ENCODE peak calls at places on chromosomes 3 and 15, in five cellular contexts. P is fibroblast of lung, F is lower lobe of right lung, Q is HCT116, N is mucosa of descending colon. R is an unnamed sample. For H3K36me3, the result is how much of the 10 kb centered on the place peaks cover.

GRCh38 chr3:16849240-16849639 is 35.5 kb upstream of the PLCL2 start:
- DNase-seq in P (peak), F (peak), Q (no peak), N (peak), R (no peak)

GRCh38 chr15:39969871-39970270 is 36.0 kb downstream of the EIF2AK4 start:
- DNase-seq in P (peak), F (peak), Q (peak), N (peak), R (peak)

GRCh38 chr3:149432149-149432548 is 42.3 kb upstream of the TM4SF4 start:
- DNase-seq in P (no peak), F (no peak), Q (no peak), N (no peak), R (no peak)

GRCh38 chr15:66595332-66595731 is 29.5 kb upstream of the LCTL start:
- DNase-seq in P (no peak), F (no peak), Q (no peak), N (no peak), R (no peak)

GRCh38 chr15:83061680-83062079 is 5.4 kb downstream of the BTBD1 start:
- DNase-seq in P (peak), F (no peak), Q (no peak), N (no peak), R (peak)

GRCh38 chr3:151282921-151283320 is 4.6 kb upstream of the P2RY14 start:
- DNase-seq in P (peak), F (no peak), Q (peak), N (no peak), R (no peak)

GRCh38 chr3:146581080-146581601 is 24.0 kb downstream of the PLSCR5 start:
- DNase-seq in P (no peak), F (no peak), Q (no peak), N (no peak), R (no peak)

GRCh38 chr15:88447206-88447605 is 20.0 kb downstream of the MRPL46 start:
- DNase-seq in P (peak), F (no peak), Q (no peak), N (no peak), R (no peak)

GRCh38 chr15:74312445-74313007 is 54.9 kb downstream of the CYP11A1 start:
- DNase-seq in P (no peak), F (no peak), Q (no peak), N (no peak), R (no peak)

GRCh38 chr3:161599702-161600101 is 103.1 kb downstream of the OTOL1 start:
- DNase-seq in P (no peak), F (no peak), Q (no peak), N (no peak), R (no peak)

GRCh38 chr15:69119692-69120395 is 40.6 kb upstream of the GLCE start:
- DNase-seq in P (no peak), F (no peak), Q (no peak), N (no peak), R (no peak)

GRCh38 chr3:115709135-115709534 is 85.8 kb downstream of the GAP43 start:
- DNase-seq in P (no peak), F (no peak), Q (no peak), N (no peak), R (no peak)

GRCh38 chr3:67635257-67635656 is 19.2 kb downstream of the SUCLG2 start:
- DNase-seq in P (peak), F (no peak), Q (no peak), N (no peak), R (no peak)

GRCh38 chr15:23497710-23498111 is 50.7 kb upstream of the GOLGA6L2 start:
- DNase-seq in P (no peak), F (no peak), Q (no peak), N (peak), R (no peak)

GRCh38 chr15:34084086-34084485 is 17.6 kb downstream of the EMC7 start:
- DNase-seq in P (peak), F (no peak), Q (no peak), N (peak), R (no peak)

GRCh38 chr3:107988464-107989156 is 102.2 kb downstream of the CD47 start:
- DNase-seq in P (peak), F (peak), Q (no peak), N (peak), R (no peak)

GRCh38 chr3:13887746-13888300 is 8.0 kb upstream of the WNT7A start:
- DNase-seq in P (no peak), F (no peak), Q (no peak), N (no peak), R (no peak)

GRCh38 chr3:98812851-98813374 is 49.8 kb downstream of the ST3GAL6 start:
- DNase-seq in P (peak), F (peak), Q (no peak), N (no peak), R (no peak)

GRCh38 chr3:49630784-49631183 is 43.4 kb upstream of the APEH start:
- DNase-seq in P (no peak), F (no peak), Q (no peak), N (no peak), R (no peak)

GRCh38 chr3:7285502-7285901 is 424.6 kb downstream of the GRM7 start:
- DNase-seq in P (no peak), F (no peak), Q (peak), N (peak), R (no peak)

GRCh38 chr3:87335931-87336330 is 59.5 kb upstream of the POU1F1 start:
- DNase-seq in P (peak), F (no peak), Q (no peak), N (no peak), R (no peak)

GRCh38 chr3:170734043-170734736 is 135.8 kb downstream of the RPL22L1 start:
- DNase-seq in P (no peak), F (no peak), Q (no peak), N (no peak), R (no peak)

GRCh38 chr3:177069514-177070329 is 127.6 kb downstream of the TBL1XR1 start:
- DNase-seq in P (peak), F (no peak), Q (no peak), N (no peak), R (no peak)

GRCh38 chr3:48607519-48607918 is 1.9 kb downstream of the UQCRC1 start:
- DNase-seq in P (no peak), F (no peak), Q (no peak), N (peak), R (no peak)

GRCh38 chr15:94526071-94526689 is 294.8 kb downstream of the MCTP2 start:
- DNase-seq in P (no peak), F (no peak), Q (peak), N (no peak), R (no peak)

GRCh38 chr3:6679510-6679909 is 181.4 kb upstream of the GRM7 start:
- DNase-seq in P (no peak), F (no peak), Q (no peak), N (no peak), R (no peak)

GRCh38 chr15:75809986-75810750 is 33.1 kb upstream of the UBE2Q2 start:
- DNase-seq in P (peak), F (no peak), Q (peak), N (peak), R (no peak)

GRCh38 chr15:92883643-92884458 is 16.3 kb upstream of the CHD2 start:
- DNase-seq in P (peak), F (no peak), Q (no peak), N (no peak), R (no peak)

GRCh38 chr3:174548841-174549623 is 310.1 kb upstream of the NAALADL2 start:
- DNase-seq in P (no peak), F (no peak), Q (no peak), N (no peak), R (no peak)

GRCh38 chr15:57890351-57890750 is 175.2 kb downstream of the ALDH1A2 start:
- DNase-seq in P (peak), F (no peak), Q (no peak), N (no peak), R (no peak)

GRCh38 chr3:10515884-10516495 is 10.6 kb upstream of the ATP2B2 start:
- DNase-seq in P (no peak), F (no peak), Q (no peak), N (no peak), R (no peak)

GRCh38 chr15:43329222-43329959 is 982 bp downstream of the LCMT2 start:
- DNase-seq in P (no peak), F (no peak), Q (no peak), N (peak), R (no peak)

GRCh38 chr15:61037031-61037430 is 192.1 kb downstream of the RORA start:
- DNase-seq in P (peak), F (no peak), Q (no peak), N (no peak), R (no peak)

GRCh38 chr3:128385080-128385832 is 81.4 kb downstream of the DNAJB8 start:
- DNase-seq in P (peak), F (peak), Q (no peak), N (peak), R (peak)

GRCh38 chr15:44034334-44034733 is 160.7 kb downstream of the FRMD5 start:
- DNase-seq in P (peak), F (no peak), Q (no peak), N (no peak), R (no peak)

GRCh38 chr15:52576692-52577091 is 7.9 kb upstream of the ARPP19 start:
- DNase-seq in P (no peak), F (no peak), Q (no peak), N (no peak), R (no peak)

GRCh38 chr15:101024111-101024695 is 105.0 kb downstream of the LRRK1 start:
- DNase-seq in P (peak), F (no peak), Q (no peak), N (no peak), R (no peak)

GRCh38 chr3:194439915-194440550 is 41.0 kb upstream of the GP5 start:
- DNase-seq in P (no peak), F (no peak), Q (no peak), N (no peak), R (no peak)

GRCh38 chr3:194446172-194446571 is 40.6 kb downstream of the ATP13A3 start:
- DNase-seq in P (no peak), F (no peak), Q (no peak), N (no peak), R (no peak)

GRCh38 chr3:194443911-194444310 is 42.9 kb downstream of the ATP13A3 start:
- DNase-seq in P (no peak), F (no peak), Q (no peak), N (no peak), R (no peak)

GRCh38 chr3:194446754-194447153 is 40.0 kb downstream of the ATP13A3 start:
- DNase-seq in P (no peak), F (no peak), Q (no peak), N (no peak), R (no peak)

DNA sequence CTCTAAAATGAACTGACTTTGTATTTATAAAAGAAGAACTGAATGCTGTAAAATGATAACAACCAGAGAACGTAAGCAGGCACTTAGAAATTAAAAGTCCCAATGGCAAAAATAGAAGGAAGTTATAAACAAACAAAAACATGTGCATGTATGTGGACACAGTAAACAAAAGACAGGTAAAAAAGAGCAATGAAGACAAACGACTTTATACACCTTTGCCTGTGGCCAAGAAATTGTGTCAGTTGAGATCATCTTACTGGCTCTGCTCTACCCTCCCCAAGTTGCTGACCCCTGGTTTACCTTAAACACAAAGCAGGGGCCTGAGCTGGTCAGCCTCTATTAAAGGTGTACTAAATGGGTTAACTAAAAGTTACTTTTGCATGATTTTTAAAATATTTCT is 41.7 kb upstream of the GP5 start:
- DNase-seq in P (no peak), F (no peak), Q (no peak), N (no peak), R (no peak)
- H3K36me3 ChIP-seq in P (under half), F (half or more), Q (half or more), N (under half), R (under half)

GRCh38 chr3:130243808-130244207 is 101.7 kb upstream of the COL6A5 start:
- DNase-seq in P (no peak), F (no peak), Q (no peak), N (no peak), R (no peak)

DNA sequence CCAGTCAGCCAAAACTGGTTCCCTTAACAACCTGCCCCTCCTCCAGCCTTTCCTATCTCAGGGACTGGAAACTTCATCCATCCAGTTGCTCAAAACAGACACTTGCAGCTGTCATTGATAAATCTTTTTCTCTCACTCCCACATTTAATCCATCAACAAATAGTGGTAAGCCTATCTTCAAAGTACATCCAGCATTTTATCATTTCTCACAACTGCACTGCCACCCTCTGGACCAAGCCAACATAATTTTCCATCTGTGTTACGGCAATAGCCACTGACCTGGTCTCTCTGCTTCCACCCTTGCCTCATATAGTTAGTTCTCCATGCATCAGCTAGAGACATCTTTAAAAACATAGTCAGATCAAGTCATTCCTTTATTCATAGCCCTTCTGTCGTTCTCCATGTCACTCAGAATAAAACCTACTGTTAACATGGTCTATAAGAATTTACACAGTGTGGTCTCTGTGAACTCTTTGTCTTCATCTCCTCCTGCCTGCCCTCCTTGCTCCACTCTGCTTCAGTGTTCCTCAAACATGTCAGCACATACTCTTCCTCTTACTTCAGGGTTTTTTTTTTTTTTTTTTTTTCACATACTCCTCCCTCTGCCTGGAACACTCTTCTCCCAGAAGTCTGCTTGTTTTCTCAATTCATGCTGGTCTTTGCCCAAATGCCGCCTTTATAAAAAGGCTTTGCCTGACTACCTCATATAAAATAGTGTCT is 102.5 kb upstream of the COL6A5 start:
- DNase-seq in P (no peak), F (no peak), Q (no peak), N (peak), R (no peak)
- TF ChIP-seq CTCF in P (peak), F (peak), Q (no peak), N (no peak), R (no peak)

GRCh38 chr15:72271221-72271620 is 1.1 kb downstream of the PARP6 start:
- DNase-seq in P (no peak), F (no peak), Q (no peak), N (no peak), R (no peak)

GRCh38 chr15:72271895-72272212 is 500 bp downstream of the PARP6 start:
- DNase-seq in P (peak), F (no peak), Q (no peak), N (peak), R (no peak)

GRCh38 chr15:72272997-72273352 is 621 bp upstream of the PARP6 start:
- DNase-seq in P (no peak), F (no peak), Q (no peak), N (no peak), R (no peak)

GRCh38 chr15:72269739-72270138 is 2.6 kb downstream of the PARP6 start:
- DNase-seq in P (no peak), F (no peak), Q (no peak), N (no peak), R (no peak)

DNA sequence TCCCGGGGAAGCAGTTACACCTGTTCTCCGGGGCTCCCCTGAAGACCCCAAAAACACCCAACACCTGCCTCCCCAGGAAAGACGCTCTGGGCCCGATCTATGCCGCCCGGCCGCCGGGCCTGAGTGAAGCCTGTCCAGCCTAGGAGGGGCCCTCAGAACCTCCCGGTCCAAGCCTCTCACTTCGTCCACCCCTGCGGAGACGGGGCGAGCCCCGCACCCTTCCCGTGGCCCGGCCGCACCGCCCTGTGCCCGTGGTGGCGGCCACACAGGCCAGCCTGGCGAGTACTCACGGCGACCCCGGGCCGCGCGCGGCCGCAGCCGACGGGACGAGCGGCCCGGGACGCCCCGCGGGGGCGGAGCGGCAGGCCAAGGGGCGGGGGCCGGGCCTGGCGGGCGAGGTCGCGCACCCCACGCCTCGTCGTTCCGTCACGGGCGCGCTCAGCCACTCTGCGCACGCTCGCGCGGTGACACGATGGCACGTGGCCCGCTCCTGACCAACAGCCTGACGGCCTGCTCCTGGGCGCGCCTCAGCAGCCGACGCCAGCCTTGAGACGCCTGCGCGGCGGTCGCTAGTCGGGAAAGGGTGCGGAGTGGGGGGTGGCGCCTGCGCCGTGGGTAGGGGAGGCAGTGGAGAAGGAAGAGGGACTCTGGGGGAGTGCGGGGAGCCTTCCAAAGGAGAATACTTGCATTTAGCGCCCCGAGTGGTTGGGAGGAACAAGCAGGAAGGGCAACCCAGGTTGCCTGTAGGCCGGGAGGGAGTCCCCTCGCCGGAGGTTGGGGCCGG is at the start of gene PARP6:
- DNase-seq in P (peak), F (peak), Q (peak), N (peak), R (peak)
- H3K4me3 ChIP-seq in P (peak), F (peak), Q (peak), N (peak), R (peak)

GRCh38 chr3:57570878-57571277 is 14.8 kb downstream of the PDE12 start:
- DNase-seq in P (no peak), F (no peak), Q (no peak), N (no peak), R (no peak)
- H3K36me3 ChIP-seq in P (under half), F (half or more), Q (under half), N (under half), R (under half)

GRCh38 chr3:101674518-101674917 is 2.4 kb downstream of the ZBTB11 start:
- DNase-seq in P (no peak), F (no peak), Q (no peak), N (no peak), R (no peak)

GRCh38 chr3:101676765-101677435 is at the start of gene ZBTB11:
- DNase-seq in P (peak), F (peak), Q (peak), N (peak), R (peak)

GRCh38 chr3:101677436-101678286 is 729 bp upstream of the ZBTB11 start:
- DNase-seq in P (no peak), F (no peak), Q (no peak), N (peak), R (no peak)

GRCh38 chr3:101675709-101676218 is 1.2 kb downstream of the ZBTB11 start:
- DNase-seq in P (no peak), F (peak), Q (no peak), N (peak), R (no peak)

DNA sequence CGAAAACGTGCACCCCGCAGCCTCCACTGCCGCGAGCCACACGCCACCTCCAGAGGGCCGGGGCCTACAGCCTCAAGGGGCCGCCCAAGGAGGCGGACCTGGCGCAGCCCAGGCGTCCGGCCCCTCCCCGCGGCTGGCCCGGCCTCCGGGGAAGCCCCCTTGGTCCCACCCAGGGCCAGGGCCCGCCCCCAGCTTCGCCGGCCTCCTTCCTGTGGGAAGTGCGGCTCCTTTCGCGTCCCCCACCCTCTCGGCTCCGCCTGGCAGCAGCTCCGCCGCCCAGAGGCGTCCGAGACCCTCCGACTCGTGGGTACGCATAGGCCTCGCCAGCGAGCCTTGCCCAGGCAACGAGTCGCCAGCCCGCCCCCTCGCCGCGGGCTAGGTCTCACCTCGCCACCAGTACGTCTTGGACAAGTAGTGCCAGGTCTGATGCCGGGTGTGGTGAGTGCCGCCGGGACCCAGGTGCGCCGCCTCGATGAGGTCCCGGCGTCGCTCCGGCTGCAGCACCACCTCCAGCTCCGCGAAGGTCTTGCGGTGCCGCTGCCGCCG is 640 bp downstream of the ZBTB11 start:
- DNase-seq in P (peak), F (peak), Q (peak), N (peak), R (peak)
- TF ChIP-seq CTCF in P (no peak), F (peak), Q (no peak), N (peak), R (no peak)

R was measured in kidney epithelial cell.